ENCODE peak calls at places on chromosome 19, in eight cellular contexts. C, B, J, D, X, E, V and H are unnamed samples.

GRCh38 chr19:43625918-43626579 is 6.6 kb upstream of the ZNF428 start:
- DNase-seq in C (no peak), B (peak), J (no peak), D (no peak), X (no peak), E (no peak), V (no peak), H (no peak)

GRCh38 chr19:42412661-42413076 is 14.5 kb downstream of the LIPE start:
- DNase-seq in C (no peak), B (peak), J (no peak), D (no peak), X (no peak), E (no peak), V (no peak), H (no peak)

GRCh38 chr19:19203012-19203856 is at the start of gene NR2C2AP:
- DNase-seq in C (peak), B (peak), J (peak), D (peak), X (peak), E (peak), V (peak), H (peak)

GRCh38 chr19:32178401-32178800 is 167.0 kb upstream of the ZNF507 start:
- DNase-seq in C (no peak), B (no peak), J (no peak), D (no peak), X (no peak), E (no peak), V (no peak), H (no peak)

GRCh38 chr19:5953680-5954213 is 24.2 kb downstream of the RANBP3 start:
- DNase-seq in C (no peak), B (no peak), J (no peak), D (no peak), X (peak), E (no peak), V (no peak), H (no peak)

GRCh38 chr19:15317392-15318011 is 14.8 kb downstream of the BRD4 start:
- DNase-seq in C (no peak), B (no peak), J (peak), D (no peak), X (no peak), E (no peak), V (no peak), H (no peak)

GRCh38 chr19:53983457-53984289 is 7.8 kb upstream of the CACNG6 start:
- DNase-seq in C (no peak), B (no peak), J (no peak), D (no peak), X (no peak), E (no peak), V (no peak), H (no peak)

GRCh38 chr19:7783991-7784421 is 21.0 kb downstream of the CLEC4M start:
- DNase-seq in C (no peak), B (no peak), J (peak), D (peak), X (no peak), E (peak), V (no peak), H (no peak)

GRCh38 chr19:49338691-49339363 is 3.6 kb downstream of the CD37 start:
- DNase-seq in C (no peak), B (peak), J (no peak), D (no peak), X (no peak), E (peak), V (no peak), H (no peak)

GRCh38 chr19:19372656-19373416 is 32.6 kb upstream of the GATAD2A start:
- DNase-seq in C (no peak), B (no peak), J (no peak), D (peak), X (no peak), E (peak), V (no peak), H (no peak)

GRCh38 chr19:6012416-6013170 is 34.7 kb upstream of the RANBP3 start:
- DNase-seq in C (no peak), B (peak), J (no peak), D (no peak), X (no peak), E (no peak), V (no peak), H (no peak)

GRCh38 chr19:4703671-4704316 is 19.8 kb downstream of the DPP9 start:
- DNase-seq in C (no peak), B (no peak), J (no peak), D (no peak), X (no peak), E (no peak), V (no peak), H (no peak)

GRCh38 chr19:41753936-41754529 is 1.3 kb upstream of the CEACAM6 start:
- DNase-seq in C (no peak), B (peak), J (no peak), D (peak), X (no peak), E (peak), V (no peak), H (no peak)

GRCh38 chr19:5713228-5713627 is 6.7 kb downstream of the LONP1 start:
- DNase-seq in C (no peak), B (no peak), J (no peak), D (no peak), X (no peak), E (no peak), V (no peak), H (no peak)

GRCh38 chr19:58455306-58455705 is 3.9 kb downstream of the ZNF324B start:
- DNase-seq in C (no peak), B (no peak), J (no peak), D (no peak), X (no peak), E (no peak), V (no peak), H (no peak)

GRCh38 chr19:12985049-12985776 is 10.1 kb upstream of the NFIX start:
- DNase-seq in C (no peak), B (no peak), J (no peak), D (peak), X (no peak), E (no peak), V (no peak), H (no peak)

GRCh38 chr19:41377977-41378707 is 1.8 kb downstream of the TMEM91 start:
- DNase-seq in C (no peak), B (peak), J (no peak), D (no peak), X (no peak), E (no peak), V (no peak), H (no peak)

GRCh38 chr19:13053238-13053637 is 49.4 kb downstream of the LYL1 start:
- DNase-seq in C (no peak), B (no peak), J (no peak), D (no peak), X (no peak), E (no peak), V (no peak), H (no peak)

GRCh38 chr19:13583114-13583513 is 76.8 kb upstream of the CACNA1A start:
- DNase-seq in C (no peak), B (no peak), J (no peak), D (no peak), X (no peak), E (no peak), V (no peak), H (no peak)

GRCh38 chr19:50928841-50929240 is 17.6 kb upstream of the KLK4 start:
- DNase-seq in C (no peak), B (no peak), J (no peak), D (no peak), X (no peak), E (no peak), V (no peak), H (no peak)

GRCh38 chr19:54180691-54181091 is 7.7 kb upstream of the TMC4 start:
- DNase-seq in C (no peak), B (no peak), J (no peak), D (no peak), X (no peak), E (no peak), V (no peak), H (no peak)

GRCh38 chr19:5156231-5156986 is 184.2 kb downstream of the PTPRS start:
- DNase-seq in C (no peak), B (peak), J (no peak), D (no peak), X (no peak), E (no peak), V (no peak), H (no peak)

GRCh38 chr19:15161028-15161984 is 39.5 kb downstream of the NOTCH3 start:
- DNase-seq in C (no peak), B (peak), J (no peak), D (no peak), X (no peak), E (no peak), V (no peak), H (no peak)

GRCh38 chr19:15369594-15369891 is 10.0 kb downstream of the AKAP8 start:
- DNase-seq in C (no peak), B (no peak), J (no peak), D (no peak), X (no peak), E (no peak), V (no peak), H (no peak)

GRCh38 chr19:37251308-37252229 is 33.6 kb downstream of the ZNF383 start:
- DNase-seq in C (no peak), B (peak), J (peak), D (peak), X (peak), E (peak), V (peak), H (peak)

GRCh38 chr19:7840629-7841028 is 10.6 kb downstream of the EVI5L start:
- DNase-seq in C (no peak), B (no peak), J (no peak), D (no peak), X (no peak), E (no peak), V (no peak), H (no peak)

GRCh38 chr19:3985643-3986259 is 488 bp upstream of the EEF2 start:
- DNase-seq in C (no peak), B (no peak), J (no peak), D (no peak), X (no peak), E (no peak), V (no peak), H (no peak)

GRCh38 chr19:4866595-4867424 is 657 bp downstream of the PLIN3 start:
- DNase-seq in C (no peak), B (peak), J (no peak), D (peak), X (no peak), E (peak), V (no peak), H (no peak)

GRCh38 chr19:47226426-47227346 is 4.3 kb downstream of the BBC3 start:
- DNase-seq in C (no peak), B (peak), J (no peak), D (peak), X (no peak), E (peak), V (no peak), H (no peak)

DNA sequence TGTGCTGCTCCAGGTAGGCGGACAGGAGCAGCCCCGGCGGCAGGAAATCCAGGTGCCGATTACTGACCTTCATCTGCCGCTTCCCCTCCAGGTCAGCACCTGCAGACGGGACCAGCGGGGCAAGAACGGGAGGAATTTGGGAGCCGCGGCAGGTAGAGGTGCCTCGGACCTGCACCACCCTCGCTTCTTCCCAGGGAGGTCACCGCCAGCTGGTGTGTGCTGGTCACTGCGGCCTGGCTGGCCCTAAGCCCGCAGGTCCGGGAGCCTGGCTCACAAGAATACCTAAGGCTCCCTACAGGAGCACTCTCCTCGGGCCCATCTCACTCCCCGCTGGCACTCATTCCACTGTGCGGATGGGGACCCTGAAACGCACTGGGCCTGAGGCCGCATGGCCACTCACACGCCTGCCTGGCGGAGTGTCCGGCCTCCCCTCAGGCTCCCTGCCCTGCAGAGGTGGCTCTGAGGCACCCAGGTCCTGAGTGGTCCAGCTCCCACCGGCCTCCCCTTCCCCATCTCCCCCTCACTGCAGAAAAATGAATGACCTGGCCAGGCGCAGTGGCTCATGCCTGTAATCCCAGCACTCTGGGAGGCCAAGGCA is 4.3 kb downstream of the RNU6-9 start:
- DNase-seq in C (no peak), B (peak), J (no peak), D (no peak), X (no peak), E (no peak), V (no peak), H (no peak)
- TF ChIP-seq CTCF in C (no peak), B (peak), J (no peak), D (no peak), X (peak), E (no peak), V (no peak), H (peak)

GRCh38 chr19:10718205-10719196 is 622 bp downstream of the DNM2 start:
- DNase-seq in C (no peak), B (peak), J (no peak), D (no peak), X (no peak), E (no peak), V (no peak), H (no peak)

GRCh38 chr19:10717054-10717355 is 874 bp upstream of the DNM2 start:
- DNase-seq in C (no peak), B (no peak), J (no peak), D (no peak), X (no peak), E (no peak), V (no peak), H (no peak)

GRCh38 chr19:10719466-10719961 is 1.6 kb downstream of the DNM2 start:
- DNase-seq in C (no peak), B (no peak), J (no peak), D (no peak), X (no peak), E (no peak), V (no peak), H (no peak)

GRCh38 chr19:10717356-10718204 is at the start of gene DNM2:
- DNase-seq in C (peak), B (peak), J (peak), D (peak), X (peak), E (peak), V (peak), H (peak)

DNA sequence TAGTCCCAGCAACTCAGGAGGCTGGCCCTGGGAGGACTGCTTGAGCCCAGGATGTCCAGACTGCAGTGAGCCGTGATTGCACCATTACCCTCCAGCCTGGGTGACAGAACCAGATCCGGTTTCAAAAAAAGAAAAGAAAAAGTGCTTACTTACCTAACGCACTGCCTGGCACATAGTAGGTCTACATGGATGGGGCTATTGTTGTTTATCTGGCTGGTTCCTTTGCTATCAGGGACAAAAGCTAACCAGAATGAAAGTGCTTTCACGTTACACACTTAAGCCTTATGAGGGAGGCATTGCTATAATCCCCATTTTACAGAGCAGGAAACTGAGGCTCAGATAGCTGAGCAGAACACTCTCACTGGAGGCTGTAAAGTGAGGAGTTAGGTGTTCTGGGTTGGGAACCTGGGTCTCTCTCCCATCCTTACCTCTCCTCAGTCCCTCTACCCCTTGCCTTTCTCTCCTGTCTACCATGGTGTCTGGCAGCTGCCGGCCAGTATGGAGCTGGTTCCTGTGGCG is 2.8 kb downstream of the DNM2 start:
- DNase-seq in C (no peak), B (no peak), J (no peak), D (no peak), X (no peak), E (no peak), V (no peak), H (no peak)
- H3K4me3 ChIP-seq in C (no peak), B (no peak), J (no peak), D (no peak), X (no peak), E (peak), V (no peak), H (peak)

DNA sequence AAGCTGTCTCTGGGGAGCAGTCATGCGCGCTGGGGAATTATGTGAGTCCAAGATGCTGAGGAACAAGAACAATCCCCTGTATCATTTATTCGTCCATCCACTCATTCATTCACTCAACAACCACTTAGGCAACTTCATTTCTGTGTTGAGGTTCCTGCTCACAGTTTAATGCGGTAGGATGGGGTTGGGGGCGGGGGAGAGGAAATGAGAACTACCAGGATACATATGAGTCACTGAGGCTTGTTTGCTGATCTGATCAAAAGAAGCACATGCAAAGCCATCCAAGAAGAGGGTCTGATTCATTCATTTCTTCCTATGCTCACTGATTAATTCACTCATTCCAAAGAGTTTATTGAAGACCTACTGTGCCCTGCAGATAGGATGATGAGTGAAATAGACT is 20.9 kb downstream of the ZNF536 start:
- DNase-seq in C (no peak), B (no peak), J (no peak), D (no peak), X (no peak), E (no peak), V (no peak), H (no peak)
- TF ChIP-seq CTCF in C (no peak), B (no peak), J (no peak), D (no peak), X (no peak), E (no peak), V (no peak), H (no peak)

DNA sequence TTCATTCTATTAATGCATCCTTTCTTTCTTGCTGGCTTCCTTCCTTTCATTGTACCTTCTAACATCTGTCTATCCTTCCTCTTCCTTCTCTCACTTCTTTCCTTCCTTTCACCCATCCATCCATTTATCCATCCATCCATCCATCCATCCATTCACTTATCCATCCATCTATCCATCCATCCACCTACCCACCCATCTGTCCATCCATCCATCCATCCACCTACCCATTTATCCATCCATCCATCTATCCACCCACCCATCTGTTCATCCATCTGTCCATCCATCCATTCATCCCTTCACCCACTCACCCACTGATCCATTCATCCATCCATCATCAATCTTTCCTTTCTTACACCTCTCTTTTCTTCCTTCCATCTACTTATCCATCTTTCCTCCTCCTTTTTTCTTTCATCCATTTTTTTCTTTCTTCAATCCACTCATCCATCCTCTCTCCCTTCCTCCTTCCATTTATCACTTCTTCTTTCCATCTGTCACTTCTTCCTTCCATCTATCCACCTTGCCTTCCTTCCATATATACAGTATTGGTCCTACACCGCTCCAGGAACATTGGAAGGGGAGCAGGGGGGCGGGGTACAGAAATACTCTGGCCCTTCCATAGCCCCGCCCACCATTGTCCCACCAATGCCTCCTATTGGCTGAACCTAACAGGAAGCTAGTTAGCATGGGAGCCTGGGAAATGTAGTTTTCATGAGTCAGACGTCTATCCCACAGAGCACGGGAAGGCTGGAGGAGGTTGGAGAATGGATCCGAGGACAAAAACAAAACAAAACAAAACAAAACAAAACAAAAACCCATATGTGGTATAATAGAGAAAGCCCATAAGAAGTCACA is 45.9 kb downstream of the MBD3L1 start:
- DNase-seq in C (no peak), B (peak), J (no peak), D (no peak), X (no peak), E (no peak), V (no peak), H (no peak)
- H3K4me3 ChIP-seq in C (no peak), B (no peak), J (no peak), D (no peak), X (no peak), E (no peak), V (no peak), H (no peak)

GRCh38 chr19:38910488-38910887 is 1.5 kb downstream of the CCER2 start:
- DNase-seq in C (no peak), B (no peak), J (no peak), D (no peak), X (no peak), E (no peak), V (no peak), H (no peak)

GRCh38 chr19:38915329-38916321 is 3.6 kb upstream of the CCER2 start:
- DNase-seq in C (no peak), B (peak), J (no peak), D (no peak), X (no peak), E (no peak), V (no peak), H (no peak)

GRCh38 chr19:38911388-38912004 is 490 bp downstream of the CCER2 start:
- DNase-seq in C (no peak), B (no peak), J (no peak), D (no peak), X (no peak), E (no peak), V (no peak), H (no peak)

GRCh38 chr19:38912600-38913514 is 871 bp upstream of the CCER2 start:
- DNase-seq in C (no peak), B (no peak), J (no peak), D (no peak), X (no peak), E (no peak), V (no peak), H (no peak)

GRCh38 chr19:38913958-38914357 is 2.0 kb upstream of the CCER2 start:
- DNase-seq in C (no peak), B (peak), J (no peak), D (no peak), X (no peak), E (no peak), V (no peak), H (no peak)
- TF ChIP-seq CTCF in C (no peak), B (no peak), J (no peak), D (no peak), X (no peak), E (no peak), V (no peak), H (no peak)

GRCh38 chr19:45958763-45959516 is 14.7 kb downstream of the NOVA2 start:
- DNase-seq in C (no peak), B (no peak), J (no peak), D (no peak), X (no peak), E (no peak), V (no peak), H (no peak)
- H3K4me3 ChIP-seq in C (no peak), B (no peak), J (no peak), D (no peak), X (no peak), E (no peak), V (no peak), H (no peak)

GRCh38 chr19:52269338-52270261 is at the start of gene ZNF766:
- DNase-seq in C (peak), B (peak), J (peak), D (peak), X (peak), E (peak), V (peak), H (peak)
- TF ChIP-seq CTCF in C (peak), B (no peak), J (no peak), D (no peak), X (no peak), E (no peak), V (no peak), H (no peak)

GRCh38 chr19:35716735-35716984 is 1.1 kb upstream of the KMT2B start:
- DNase-seq in C (no peak), B (no peak), J (no peak), D (no peak), X (no peak), E (no peak), V (peak), H (peak)

GRCh38 chr19:35715981-35716734 is 1.6 kb upstream of the KMT2B start:
- DNase-seq in C (no peak), B (peak), J (no peak), D (no peak), X (no peak), E (peak), V (no peak), H (no peak)

GRCh38 chr19:35713904-35714440 is 3.8 kb upstream of the KMT2B start:
- DNase-seq in C (no peak), B (no peak), J (no peak), D (no peak), X (no peak), E (no peak), V (no peak), H (no peak)

GRCh38 chr19:35714601-35715354 is 3.0 kb upstream of the KMT2B start:
- DNase-seq in C (no peak), B (no peak), J (no peak), D (no peak), X (no peak), E (no peak), V (no peak), H (no peak)

GRCh38 chr19:35715355-35715809 is 2.4 kb upstream of the KMT2B start:
- DNase-seq in C (no peak), B (no peak), J (no peak), D (no peak), X (no peak), E (no peak), V (no peak), H (no peak)
- H3K4me3 ChIP-seq in C (no peak), B (no peak), J (no peak), D (no peak), X (no peak), E (peak), V (no peak), H (peak)